ENCODE peak calls at places on chromosomes 11 and 22, in nine cellular contexts. One of them, this sample, is unnamed.
A peak's percentile ranks its signal among the peaks of the same experiment; 100 is the strongest.

GRCh38 chr22:17271711-17272451 is 52.6 kb upstream of the ADA2 start:
- DNase-seq in cardiac muscle cell: no peak
- DNase-seq in fibroblast of pulmonary artery: no peak
- DNase-seq in amygdala: no peak
- DNase-seq in uterus: no peak
- DNase-seq in mammary epithelial cell: no peak
- DNase-seq in lung microvascular endothelial cell: no peak
- DNase-seq in GM10248: no peak
- DNase-seq in K562: no peak
- DNase-seq in this sample: no peak

GRCh38 chr11:67408437-67409200 is 4.7 kb downstream of the TBC1D10C start:
- DNase-seq in amygdala: no peak
- DNase-seq in uterus: no peak
- DNase-seq in fibroblast of pulmonary artery: no peak
- DNase-seq in K562: no peak
- DNase-seq in lung microvascular endothelial cell: no peak
- DNase-seq in GM10248: no peak
- DNase-seq in cardiac muscle cell: no peak
- DNase-seq in mammary epithelial cell: no peak
- DNase-seq in this sample: no peak

GRCh38 chr11:114077482-114078305 is 18.2 kb downstream of the ZBTB16 start:
- DNase-seq in lung microvascular endothelial cell: no peak
- DNase-seq in amygdala: no peak
- DNase-seq in K562: no peak
- DNase-seq in uterus: no peak
- DNase-seq in mammary epithelial cell: no peak
- DNase-seq in cardiac muscle cell: no peak
- DNase-seq in fibroblast of pulmonary artery: no peak
- DNase-seq in GM10248: no peak
- DNase-seq in this sample: no peak

GRCh38 chr11:118715837-118716260 is 36.4 kb upstream of the TREH start:
- DNase-seq in mammary epithelial cell: no peak
- DNase-seq in uterus: no peak
- DNase-seq in fibroblast of pulmonary artery: peak; percentile 25
- DNase-seq in lung microvascular endothelial cell: peak; percentile 22
- DNase-seq in amygdala: no peak
- DNase-seq in GM10248: no peak
- DNase-seq in K562: peak; percentile 92
- DNase-seq in cardiac muscle cell: peak; percentile 30
- DNase-seq in this sample: no peak

GRCh38 chr22:24105018-24105360 is 76.3 kb upstream of the SUSD2 start:
- DNase-seq in amygdala: no peak
- DNase-seq in fibroblast of pulmonary artery: peak; percentile 34
- DNase-seq in lung microvascular endothelial cell: no peak
- DNase-seq in K562: no peak
- DNase-seq in cardiac muscle cell: peak; percentile 19
- DNase-seq in GM10248: no peak
- DNase-seq in mammary epithelial cell: no peak
- DNase-seq in uterus: no peak
- DNase-seq in this sample: no peak

GRCh38 chr11:46597609-46598219 is 3.9 kb upstream of the AMBRA1 start:
- DNase-seq in mammary epithelial cell: no peak
- DNase-seq in amygdala: no peak
- DNase-seq in K562: peak; percentile 87
- DNase-seq in uterus: no peak
- DNase-seq in cardiac muscle cell: peak; percentile 53
- DNase-seq in fibroblast of pulmonary artery: peak; percentile 62
- DNase-seq in GM10248: no peak
- DNase-seq in lung microvascular endothelial cell: peak; percentile 89
- DNase-seq in this sample: no peak

GRCh38 chr11:113923572-113923971 is 19.0 kb downstream of the HTR3B start:
- DNase-seq in uterus: no peak
- DNase-seq in GM10248: no peak
- DNase-seq in fibroblast of pulmonary artery: no peak
- DNase-seq in amygdala: no peak
- DNase-seq in cardiac muscle cell: no peak
- DNase-seq in mammary epithelial cell: no peak
- DNase-seq in K562: no peak
- DNase-seq in lung microvascular endothelial cell: no peak
- DNase-seq in this sample: no peak

GRCh38 chr11:131041331-131042040 is 125.2 kb upstream of the SNX19 start:
- DNase-seq in lung microvascular endothelial cell: no peak
- DNase-seq in GM10248: no peak
- DNase-seq in amygdala: no peak
- DNase-seq in cardiac muscle cell: no peak
- DNase-seq in uterus: no peak
- DNase-seq in fibroblast of pulmonary artery: no peak
- DNase-seq in mammary epithelial cell: peak; percentile 91
- DNase-seq in K562: no peak
- DNase-seq in this sample: no peak

GRCh38 chr22:46063861-46064235 is 86.5 kb upstream of the PPARA start:
- DNase-seq in GM10248: no peak
- DNase-seq in fibroblast of pulmonary artery: no peak
- DNase-seq in lung microvascular endothelial cell: no peak
- DNase-seq in K562: no peak
- DNase-seq in uterus: peak; percentile 24
- DNase-seq in cardiac muscle cell: no peak
- DNase-seq in amygdala: no peak
- DNase-seq in mammary epithelial cell: peak; percentile 77
- DNase-seq in this sample: no peak

GRCh38 chr22:45007247-45007945 is 2.4 kb downstream of the PHF21B start:
- DNase-seq in K562: peak; percentile 33
- DNase-seq in fibroblast of pulmonary artery: no peak
- DNase-seq in uterus: peak; percentile 50
- DNase-seq in GM10248: no peak
- DNase-seq in mammary epithelial cell: peak; percentile 19
- DNase-seq in cardiac muscle cell: peak; percentile 33
- DNase-seq in amygdala: no peak
- DNase-seq in lung microvascular endothelial cell: peak; percentile 37
- DNase-seq in this sample: no peak

GRCh38 chr11:62875698-62876483 is 4.8 kb upstream of the SLC3A2 start:
- DNase-seq in fibroblast of pulmonary artery: no peak
- DNase-seq in amygdala: no peak
- DNase-seq in lung microvascular endothelial cell: no peak
- DNase-seq in K562: no peak
- DNase-seq in mammary epithelial cell: no peak
- DNase-seq in cardiac muscle cell: no peak
- DNase-seq in GM10248: no peak
- DNase-seq in uterus: no peak
- DNase-seq in this sample: no peak

GRCh38 chr22:25475554-25476022 is 88.9 kb upstream of the GRK3 start:
- DNase-seq in GM10248: no peak
- DNase-seq in uterus: no peak
- DNase-seq in mammary epithelial cell: no peak
- DNase-seq in lung microvascular endothelial cell: peak; percentile 74
- DNase-seq in K562: no peak
- DNase-seq in cardiac muscle cell: peak; percentile 59
- DNase-seq in fibroblast of pulmonary artery: peak; percentile 52
- DNase-seq in amygdala: no peak
- DNase-seq in this sample: no peak

GRCh38 chr22:31305194-31305593 is 12.9 kb upstream of the PIK3IP1 start:
- DNase-seq in lung microvascular endothelial cell: no peak
- DNase-seq in K562: no peak
- DNase-seq in mammary epithelial cell: peak; percentile 91
- DNase-seq in cardiac muscle cell: no peak
- DNase-seq in fibroblast of pulmonary artery: no peak
- DNase-seq in GM10248: no peak
- DNase-seq in amygdala: no peak
- DNase-seq in uterus: no peak
- DNase-seq in this sample: no peak

GRCh38 chr11:130389315-130389935 is 39.0 kb downstream of the ADAMTS8 start:
- DNase-seq in cardiac muscle cell: no peak
- DNase-seq in GM10248: no peak
- DNase-seq in amygdala: no peak
- DNase-seq in fibroblast of pulmonary artery: no peak
- DNase-seq in lung microvascular endothelial cell: peak; percentile 9
- DNase-seq in uterus: no peak
- DNase-seq in mammary epithelial cell: no peak
- DNase-seq in K562: no peak
- DNase-seq in this sample: no peak

GRCh38 chr11:134511255-134511654 is 99.2 kb upstream of the B3GAT1 start:
- DNase-seq in fibroblast of pulmonary artery: no peak
- DNase-seq in GM10248: no peak
- DNase-seq in cardiac muscle cell: no peak
- DNase-seq in mammary epithelial cell: no peak
- DNase-seq in K562: no peak
- DNase-seq in amygdala: no peak
- DNase-seq in lung microvascular endothelial cell: no peak
- DNase-seq in uterus: peak; percentile 3
- DNase-seq in this sample: no peak

GRCh38 chr22:42644422-42645340 is 4.3 kb upstream of the ATP5MGL start:
- DNase-seq in K562: no peak
- DNase-seq in uterus: no peak
- DNase-seq in cardiac muscle cell: peak; percentile 67
- DNase-seq in lung microvascular endothelial cell: peak; percentile 61
- DNase-seq in mammary epithelial cell: no peak
- DNase-seq in fibroblast of pulmonary artery: peak; percentile 62
- DNase-seq in GM10248: no peak
- DNase-seq in amygdala: no peak
- DNase-seq in this sample: no peak

GRCh38 chr11:61683961-61684869 is 4.0 kb downstream of the DAGLA start:
- DNase-seq in uterus: peak; percentile 60
- DNase-seq in lung microvascular endothelial cell: no peak
- DNase-seq in GM10248: no peak
- DNase-seq in fibroblast of pulmonary artery: no peak
- DNase-seq in K562: peak; percentile 27
- DNase-seq in cardiac muscle cell: peak; percentile 41
- DNase-seq in amygdala: no peak
- DNase-seq in mammary epithelial cell: no peak
- DNase-seq in this sample: no peak

GRCh38 chr22:47452184-47452583 is 689.7 kb downstream of the TBC1D22A start:
- DNase-seq in lung microvascular endothelial cell: no peak
- DNase-seq in cardiac muscle cell: no peak
- DNase-seq in mammary epithelial cell: no peak
- DNase-seq in uterus: no peak
- DNase-seq in amygdala: no peak
- DNase-seq in fibroblast of pulmonary artery: no peak
- DNase-seq in GM10248: no peak
- DNase-seq in K562: peak; percentile 57
- DNase-seq in this sample: no peak

GRCh38 chr11:44711113-44711512 is 15.6 kb upstream of the TSPAN18 start:
- DNase-seq in GM10248: no peak
- DNase-seq in amygdala: no peak
- DNase-seq in fibroblast of pulmonary artery: no peak
- DNase-seq in K562: no peak
- DNase-seq in mammary epithelial cell: no peak
- DNase-seq in uterus: no peak
- DNase-seq in lung microvascular endothelial cell: no peak
- DNase-seq in cardiac muscle cell: no peak
- DNase-seq in this sample: no peak

GRCh38 chr22:43236401-43237166 is 49.6 kb upstream of the TTLL12 start:
- DNase-seq in lung microvascular endothelial cell: no peak
- DNase-seq in cardiac muscle cell: no peak
- DNase-seq in mammary epithelial cell: no peak
- DNase-seq in amygdala: no peak
- DNase-seq in K562: no peak
- DNase-seq in fibroblast of pulmonary artery: peak; percentile 3
- DNase-seq in GM10248: no peak
- DNase-seq in uterus: no peak
- DNase-seq in this sample: no peak

GRCh38 chr11:102780491-102780918 is at the start of gene MMP10:
- DNase-seq in cardiac muscle cell: peak; percentile 55
- DNase-seq in uterus: no peak
- DNase-seq in mammary epithelial cell: peak; percentile 88
- DNase-seq in GM10248: no peak
- DNase-seq in lung microvascular endothelial cell: peak; percentile 94
- DNase-seq in K562: no peak
- DNase-seq in fibroblast of pulmonary artery: peak; percentile 69
- DNase-seq in amygdala: no peak
- DNase-seq in this sample: no peak

GRCh38 chr11:11667056-11667455 is 45.3 kb upstream of the GALNT18 start:
- DNase-seq in mammary epithelial cell: no peak
- DNase-seq in lung microvascular endothelial cell: no peak
- DNase-seq in cardiac muscle cell: peak; percentile 23
- DNase-seq in uterus: no peak
- DNase-seq in GM10248: no peak
- DNase-seq in fibroblast of pulmonary artery: no peak
- DNase-seq in amygdala: no peak
- DNase-seq in K562: peak; percentile 8
- DNase-seq in this sample: no peak

GRCh38 chr11:8223513-8223899 is 40.2 kb downstream of the LMO1 start:
- DNase-seq in fibroblast of pulmonary artery: no peak
- DNase-seq in mammary epithelial cell: peak; percentile 63
- DNase-seq in uterus: no peak
- DNase-seq in cardiac muscle cell: peak; percentile 28
- DNase-seq in lung microvascular endothelial cell: no peak
- DNase-seq in K562: no peak
- DNase-seq in GM10248: no peak
- DNase-seq in amygdala: no peak
- DNase-seq in this sample: no peak

GRCh38 chr22:36746571-36746970 is 29.3 kb downstream of the IFT27 start:
- DNase-seq in uterus: no peak
- DNase-seq in amygdala: no peak
- DNase-seq in cardiac muscle cell: no peak
- DNase-seq in lung microvascular endothelial cell: no peak
- DNase-seq in fibroblast of pulmonary artery: no peak
- DNase-seq in K562: no peak
- DNase-seq in mammary epithelial cell: no peak
- DNase-seq in GM10248: no peak
- DNase-seq in this sample: no peak

GRCh38 chr22:22752556-22753477 is 108.4 kb downstream of the GGTLC2 start:
- DNase-seq in mammary epithelial cell: peak; percentile 10
- DNase-seq in fibroblast of pulmonary artery: peak; percentile 91
- DNase-seq in cardiac muscle cell: peak; percentile 88
- DNase-seq in lung microvascular endothelial cell: no peak
- DNase-seq in GM10248: no peak
- DNase-seq in amygdala: no peak
- DNase-seq in uterus: no peak
- DNase-seq in K562: no peak
- DNase-seq in this sample: no peak

This sample was measured in T-helper 1 cell.